ENCODE peak calls at places on chromosome 11, in six cellular contexts. Z, I, T, W, D and R are unnamed samples.

GRCh38 chr11:76891285-76891684 is 30.6 kb downstream of the ACER3 start:
- DNase-seq in I (no peak), W (no peak), D (no peak), Z (no peak), T (no peak), R (no peak)

GRCh38 chr11:88813233-88813915 is 252.4 kb downstream of the GRM5 start:
- DNase-seq in I (no peak), T (no peak), W (no peak), Z (no peak), D (no peak), R (no peak)

GRCh38 chr11:8351223-8351622 is 87.5 kb upstream of the LMO1 start:
- DNase-seq in D (no peak), T (no peak), I (no peak), W (no peak), Z (no peak), R (peak; percentile 19)

GRCh38 chr11:94855666-94856065 is 87.5 kb downstream of the AMOTL1 start:
- DNase-seq in D (no peak), W (no peak), Z (no peak), T (no peak), I (no peak), R (no peak)

GRCh38 chr11:40219401-40219800 is 1240.1 kb downstream of the LRRC4C start:
- DNase-seq in Z (no peak), W (no peak), I (no peak), T (no peak), D (no peak), R (no peak)

GRCh38 chr11:13761250-13761649 is 92.8 kb downstream of the FAR1 start:
- DNase-seq in T (peak; percentile 22), Z (no peak), W (no peak), I (no peak), D (no peak), R (no peak)

GRCh38 chr11:129023968-129024676 is 81.5 kb upstream of the TP53AIP1 start:
- DNase-seq in Z (peak; percentile 82), I (no peak), T (peak; percentile 5), W (no peak), D (peak; percentile 87), R (no peak)

GRCh38 chr11:10670099-10670498 is 23.5 kb downstream of the IRAG1 start:
- DNase-seq in D (no peak), I (no peak), W (no peak), Z (no peak), T (no peak), R (no peak)

GRCh38 chr11:103988595-103988969 is 47.9 kb upstream of the DDI1 start:
- DNase-seq in Z (no peak), D (no peak), T (peak; percentile 85), W (no peak), I (no peak), R (no peak)

GRCh38 chr11:122115520-122116343 is at the start of gene BLID:
- DNase-seq in T (peak; percentile 46), Z (no peak), I (no peak), W (peak; percentile 30), D (peak; percentile 70), R (no peak)

GRCh38 chr11:119985551-119985950 is 152.4 kb downstream of the TRIM29 start:
- DNase-seq in D (no peak), I (peak; percentile 41), T (no peak), Z (no peak), W (no peak), R (no peak)

GRCh38 chr11:78782725-78783124 is 208.1 kb upstream of the NARS2 start:
- DNase-seq in D (no peak), Z (no peak), I (no peak), T (no peak), W (no peak), R (no peak)

GRCh38 chr11:3123761-3124733 is 41.1 kb downstream of the OSBPL5 start:
- DNase-seq in T (peak; percentile 97), D (peak; percentile 83), W (peak; percentile 86), I (peak; percentile 60), Z (peak; percentile 34), R (peak; percentile 96)

GRCh38 chr11:125055107-125055715 is 7.9 kb upstream of the SLC37A2 start:
- DNase-seq in Z (no peak), I (no peak), D (peak; percentile 35), T (no peak), W (no peak), R (no peak)

GRCh38 chr11:17794981-17795380 is 60.4 kb downstream of the KCNC1 start:
- DNase-seq in D (no peak), T (no peak), I (no peak), Z (no peak), W (no peak), R (peak; percentile 56)

GRCh38 chr11:34150494-34151151 is 45.2 kb downstream of the NAT10 start:
- DNase-seq in T (no peak), W (no peak), Z (no peak), D (no peak), I (no peak), R (no peak)

GRCh38 chr11:34151166-34151565 is 45.7 kb downstream of the NAT10 start:
- DNase-seq in D (no peak), I (no peak), W (no peak), T (no peak), Z (no peak), R (no peak)

GRCh38 chr11:34149786-34150185 is 44.4 kb downstream of the NAT10 start:
- DNase-seq in I (no peak), W (no peak), Z (no peak), D (no peak), T (no peak), R (no peak)

GRCh38 chr11:34154059-34154875 is 48.8 kb downstream of the NAT10 start:
- DNase-seq in T (no peak), W (no peak), I (no peak), D (no peak), Z (no peak), R (no peak)

GRCh38 chr11:34151916-34152845 is 46.8 kb downstream of the NAT10 start:
- DNase-seq in W (no peak), I (no peak), Z (no peak), T (no peak), D (no peak), R (no peak)
- H3K36me3 ChIP-seq in W (peaks cover 70% of the 10 kb centered on the region), I (peaks cover 11% of the 10 kb centered on the region), Z (peaks cover 22% of the 10 kb centered on the region), T (peaks cover 25% of the 10 kb centered on the region), D (no peaks in the 10 kb centered on the region), R (peaks cover 2% of the 10 kb centered on the region)

DNA sequence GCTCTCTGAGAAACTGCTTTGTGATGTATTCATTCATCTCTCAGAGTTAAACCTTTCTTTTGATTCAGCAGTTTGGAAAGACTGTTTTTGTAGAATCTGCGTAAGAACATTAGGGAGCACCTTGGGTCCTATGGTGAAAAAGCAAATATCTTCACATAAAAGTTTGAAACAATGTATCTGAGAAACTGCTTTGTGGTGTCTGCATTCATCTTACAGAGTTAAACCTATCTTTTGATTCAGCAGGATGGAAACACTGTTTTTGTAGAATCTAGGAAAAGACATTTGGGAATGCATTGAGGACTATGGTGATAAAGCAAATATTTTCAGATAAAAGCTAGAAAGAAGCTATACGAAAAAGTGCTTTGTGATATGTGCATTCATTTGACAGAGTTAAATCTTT is 361.3 kb downstream of the OR4C45 start:
- DNase-seq in I (no peak), D (no peak), Z (no peak), T (no peak), W (no peak), R (no peak)
- H3K9me3 ChIP-seq in I (peaks cover 58% of the 10 kb centered on the region), D (no peaks in the 10 kb centered on the region), Z (peaks cover 60% of the 10 kb centered on the region), T (peaks cover 5% of the 10 kb centered on the region), W (peaks cover 99% of the 10 kb centered on the region), R (peaks cover 1% of the 10 kb centered on the region)

GRCh38 chr11:68770781-68771180 is 19.5 kb upstream of the TESMIN start:
- DNase-seq in T (no peak), W (no peak), Z (no peak), D (no peak), I (no peak), R (no peak)
- H3K36me3 ChIP-seq in T (peaks cover 58% of the 10 kb centered on the region), W (peaks cover 98% of the 10 kb centered on the region), Z (peaks cover 20% of the 10 kb centered on the region), D (peaks cover 7% of the 10 kb centered on the region), I (peaks cover 75% of the 10 kb centered on the region), R (peaks cover 10% of the 10 kb centered on the region)

DNA sequence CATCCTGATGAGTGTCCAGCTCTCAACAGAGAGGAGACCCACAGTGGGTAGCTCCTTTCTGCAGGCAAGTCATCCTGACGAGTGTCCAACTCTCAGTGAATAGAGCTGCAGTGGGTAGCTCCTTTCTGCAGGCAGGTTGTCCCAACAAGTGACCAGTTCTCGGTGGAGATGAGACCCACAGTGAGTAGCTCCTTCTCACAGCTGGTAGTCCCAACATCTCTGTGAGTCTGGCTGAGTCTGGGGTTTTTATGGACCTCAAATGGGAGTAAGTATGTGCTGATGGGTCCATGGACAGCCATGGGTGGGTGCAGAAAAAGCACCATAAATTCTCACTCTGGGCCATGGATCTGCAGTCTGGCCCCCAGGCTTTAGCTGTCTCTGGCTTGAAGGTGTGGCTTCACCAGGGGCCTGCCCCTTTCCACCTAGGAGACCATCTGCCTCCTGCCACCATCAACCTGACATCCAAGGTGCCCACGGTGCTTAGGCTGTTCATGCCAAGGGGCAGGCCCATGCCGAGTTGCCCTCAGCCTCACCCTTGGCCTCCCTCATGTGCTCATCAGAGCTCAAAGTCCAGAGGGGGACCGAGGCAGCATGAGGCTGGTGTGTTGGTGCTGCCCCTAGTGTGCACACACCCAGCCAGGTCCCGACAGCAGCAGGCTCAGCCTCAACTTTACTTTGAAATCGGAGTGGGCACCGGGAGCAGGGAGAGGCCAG is 15.3 kb downstream of the NPAT start:
- DNase-seq in W (no peak), D (no peak), Z (no peak), I (no peak), T (no peak), R (no peak)
- H3K9me3 ChIP-seq in W (peaks cover 14% of the 10 kb centered on the region), D (no peaks in the 10 kb centered on the region), Z (peaks cover 5% of the 10 kb centered on the region), I (no peaks in the 10 kb centered on the region), T (peaks cover 16% of the 10 kb centered on the region), R (no peaks in the 10 kb centered on the region)

GRCh38 chr11:70421123-70421522 is 22.8 kb downstream of the CTTN start:
- DNase-seq in Z (no peak), T (no peak), W (no peak), D (no peak), I (no peak), R (no peak)

GRCh38 chr11:70418130-70418529 is 19.8 kb downstream of the CTTN start:
- DNase-seq in D (no peak), Z (no peak), I (no peak), W (no peak), T (no peak), R (no peak)

GRCh38 chr11:70419307-70420007 is 21.1 kb downstream of the CTTN start:
- DNase-seq in T (no peak), D (no peak), W (no peak), I (no peak), Z (no peak), R (no peak)

GRCh38 chr11:70420008-70420464 is 21.7 kb downstream of the CTTN start:
- DNase-seq in D (no peak), I (no peak), Z (no peak), T (peak; percentile 68), W (no peak), R (no peak)

DNA sequence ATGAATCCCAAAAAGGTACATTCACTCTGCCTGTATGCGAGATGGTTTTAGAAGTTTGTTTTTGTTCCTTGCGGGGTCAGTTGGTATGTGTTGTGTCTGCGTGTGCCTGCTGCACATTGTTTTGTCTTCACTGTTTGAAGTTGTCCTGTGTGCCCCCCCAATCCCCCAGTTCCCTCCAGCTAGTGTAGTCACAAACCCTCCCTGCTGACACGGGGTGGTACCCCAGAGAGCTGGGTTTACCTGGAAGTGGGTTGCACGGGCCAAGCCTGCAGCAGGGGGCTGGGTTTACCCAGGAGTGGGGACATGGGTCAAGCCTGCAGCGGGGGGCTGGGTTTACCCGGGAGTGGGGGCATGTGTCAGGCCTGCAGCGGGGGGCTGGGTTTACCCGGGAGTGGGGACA is 22.2 kb downstream of the CTTN start:
- DNase-seq in W (no peak), I (no peak), Z (no peak), T (no peak), D (no peak), R (no peak)
- H3K36me3 ChIP-seq in W (peaks cover 99% of the 10 kb centered on the region), I (peaks cover 78% of the 10 kb centered on the region), Z (peaks cover 66% of the 10 kb centered on the region), T (peaks cover 86% of the 10 kb centered on the region), D (peaks cover 6% of the 10 kb centered on the region), R (peaks cover 22% of the 10 kb centered on the region)

GRCh38 chr11:72511393-72512047 is 77.2 kb upstream of the CLPB start:
- DNase-seq in I (no peak), Z (no peak), T (no peak), W (no peak), D (no peak), R (no peak)

GRCh38 chr11:72507050-72507449 is 72.7 kb upstream of the CLPB start:
- DNase-seq in I (no peak), T (no peak), W (no peak), D (no peak), Z (no peak), R (no peak)
- H3K9me3 ChIP-seq in I (peaks cover 11% of the 10 kb centered on the region), T (peaks cover 12% of the 10 kb centered on the region), W (peaks cover 47% of the 10 kb centered on the region), D (no peaks in the 10 kb centered on the region), Z (peaks cover 6% of the 10 kb centered on the region), R (peaks cover 8% of the 10 kb centered on the region)